ENCODE peak calls at places on chromosome 14, in six cellular contexts. Q is lower leg skin, A is esophagus squamous epithelium, X is GM20000, H is IMR-90, M is upper lobe of right lung. L is an unnamed sample.

GRCh38 chr14:74765721-74766120 is 2.6 kb downstream of the YLPM1 start:
- DNase-seq in Q (no peak), A (no peak), X (no peak), H (no peak), M (no peak), L (no peak)

GRCh38 chr14:57136669-57137068 is 132.0 kb downstream of the EXOC5 start:
- DNase-seq in Q (no peak), A (no peak), X (no peak), H (no peak), M (no peak), L (no peak)

GRCh38 chr14:55976619-55977018 is 141.6 kb upstream of the PELI2 start:
- DNase-seq in Q (no peak), A (no peak), X (no peak), H (no peak), M (no peak), L (no peak)

GRCh38 chr14:91947196-91948184 is at the start of gene FBLN5:
- DNase-seq in Q (peak), A (no peak), X (no peak), H (peak), M (peak), L (no peak)

GRCh38 chr14:68210729-68211299 is 391.2 kb downstream of the RAD51B start:
- DNase-seq in Q (no peak), A (no peak), X (peak), H (peak), M (no peak), L (no peak)

GRCh38 chr14:95156765-95157194 is 549 bp downstream of the DICER1 start:
- DNase-seq in Q (peak), A (no peak), X (peak), H (peak), M (peak), L (no peak)

GRCh38 chr14:72962829-72963312 is 36.6 kb downstream of the DCAF4 start:
- DNase-seq in Q (no peak), A (no peak), X (no peak), H (peak), M (no peak), L (no peak)

GRCh38 chr14:76769636-76770292 is 8.5 kb downstream of the VASH1 start:
- DNase-seq in Q (no peak), A (no peak), X (no peak), H (no peak), M (no peak), L (peak)

GRCh38 chr14:100810435-100810834 is 15.5 kb upstream of the MEG3 start:
- DNase-seq in Q (no peak), A (no peak), X (no peak), H (no peak), M (no peak), L (no peak)

GRCh38 chr14:42470427-42470719 is 863.7 kb downstream of the LRFN5 start:
- DNase-seq in Q (no peak), A (no peak), X (no peak), H (no peak), M (no peak), L (no peak)

GRCh38 chr14:69625299-69626131 is 14.1 kb downstream of the SUSD6 start:
- DNase-seq in Q (peak), A (no peak), X (peak), H (peak), M (peak), L (peak)

GRCh38 chr14:51604078-51604477 is 47.6 kb upstream of the FRMD6 start:
- DNase-seq in Q (no peak), A (no peak), X (no peak), H (peak), M (no peak), L (no peak)

GRCh38 chr14:97185186-97185585 is 388.0 kb downstream of the VRK1 start:
- DNase-seq in Q (no peak), A (no peak), X (no peak), H (no peak), M (no peak), L (no peak)

GRCh38 chr14:30977752-30978151 is 47.7 kb upstream of the AP4S1 start:
- DNase-seq in Q (no peak), A (no peak), X (no peak), H (no peak), M (no peak), L (no peak)

GRCh38 chr14:105737504-105738246 is 211.3 kb downstream of the TMEM121 start:
- DNase-seq in Q (peak), A (no peak), X (no peak), H (no peak), M (no peak), L (no peak)

GRCh38 chr14:106564058-106564643 is 1037.8 kb downstream of the TMEM121 start:
- DNase-seq in Q (no peak), A (no peak), X (peak), H (no peak), M (peak), L (no peak)

GRCh38 chr14:49677643-49678042 is 10.4 kb downstream of the POLE2 start:
- DNase-seq in Q (no peak), A (no peak), X (no peak), H (no peak), M (no peak), L (no peak)
- TF ChIP-seq CTCF in Q (no peak), A (no peak), X (no peak), H (no peak), M (no peak), L (peak)

DNA sequence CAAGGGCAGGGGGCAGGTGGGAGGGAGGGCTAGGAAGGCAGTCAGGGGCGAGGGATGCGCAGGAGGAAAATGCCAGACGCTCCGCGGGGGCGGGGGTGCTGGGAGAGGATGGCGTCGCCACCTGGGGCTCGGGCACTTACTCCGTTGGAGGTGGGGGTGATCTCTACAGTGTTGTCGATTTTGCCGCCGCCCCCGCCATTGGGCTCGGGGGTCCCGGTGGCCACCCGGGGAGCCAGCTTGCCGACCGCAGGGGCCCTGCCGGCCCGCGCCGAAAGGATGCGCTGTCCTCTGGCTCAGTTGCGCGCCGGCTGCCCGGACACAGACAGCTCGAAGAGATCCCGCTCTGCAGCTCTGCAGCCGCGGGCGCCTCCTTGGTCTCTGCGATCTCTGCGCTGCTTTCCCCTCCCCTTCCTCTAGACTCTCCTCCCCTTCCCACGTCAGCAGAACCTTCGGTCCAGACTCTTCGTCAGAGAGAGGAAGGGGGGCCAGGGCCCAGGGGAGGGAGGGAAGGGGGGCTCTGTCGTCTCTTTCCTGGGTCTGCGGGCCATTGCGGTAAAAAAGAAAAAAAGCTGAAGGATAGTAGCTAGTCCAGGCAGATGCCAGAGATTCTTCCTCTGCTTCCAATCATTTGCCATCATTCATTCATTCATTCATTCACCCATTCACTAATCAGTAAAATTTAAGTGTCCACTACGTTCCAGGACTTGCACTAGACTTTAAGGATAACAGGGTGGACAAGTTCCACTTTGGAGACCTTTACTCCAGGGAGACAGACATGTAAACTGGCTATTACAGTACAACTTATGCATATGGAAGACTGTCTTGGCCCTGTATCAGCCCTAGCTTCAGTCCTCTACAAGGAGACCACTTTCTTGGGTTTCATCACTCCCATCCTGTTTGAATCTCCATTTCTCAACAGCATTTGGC is at the start of gene SLC22A17:
- DNase-seq in Q (peak), A (no peak), X (no peak), H (peak), M (peak), L (no peak)
- TF ChIP-seq CTCF in Q (no peak), A (no peak), X (no peak), H (peak), M (no peak), L (peak)

GRCh38 chr14:24818054-24818822 is 184.2 kb upstream of the GZMB start:
- DNase-seq in Q (no peak), A (no peak), X (no peak), H (no peak), M (no peak), L (no peak)
- TF ChIP-seq CTCF in Q (no peak), A (no peak), X (no peak), H (no peak), M (no peak), L (peak)

GRCh38 chr14:103607039-103607668 is 21.9 kb upstream of the KLC1 start:
- DNase-seq in Q (peak), A (no peak), X (peak), H (peak), M (peak), L (no peak)
- TF ChIP-seq CTCF in Q (no peak), A (peak), X (no peak), H (peak), M (peak), L (peak)

GRCh38 chr14:35405304-35405996 is 901 bp upstream of the NFKBIA start:
- DNase-seq in Q (no peak), A (no peak), X (no peak), H (no peak), M (peak), L (no peak)
- TF ChIP-seq CTCF in Q (no peak), A (no peak), X (no peak), H (no peak), M (no peak), L (no peak)

GRCh38 chr14:104239185-104239775 is 100.9 kb downstream of the KIF26A start:
- DNase-seq in Q (peak), A (no peak), X (no peak), H (no peak), M (no peak), L (peak)

GRCh38 chr14:104237651-104238423 is 99.5 kb downstream of the KIF26A start:
- DNase-seq in Q (peak), A (no peak), X (no peak), H (no peak), M (no peak), L (peak)

GRCh38 chr14:104240426-104241157 is 102.2 kb downstream of the KIF26A start:
- DNase-seq in Q (no peak), A (no peak), X (no peak), H (no peak), M (no peak), L (no peak)

GRCh38 chr14:104239866-104240301 is 101.5 kb downstream of the KIF26A start:
- DNase-seq in Q (peak), A (no peak), X (no peak), H (no peak), M (no peak), L (peak)

DNA sequence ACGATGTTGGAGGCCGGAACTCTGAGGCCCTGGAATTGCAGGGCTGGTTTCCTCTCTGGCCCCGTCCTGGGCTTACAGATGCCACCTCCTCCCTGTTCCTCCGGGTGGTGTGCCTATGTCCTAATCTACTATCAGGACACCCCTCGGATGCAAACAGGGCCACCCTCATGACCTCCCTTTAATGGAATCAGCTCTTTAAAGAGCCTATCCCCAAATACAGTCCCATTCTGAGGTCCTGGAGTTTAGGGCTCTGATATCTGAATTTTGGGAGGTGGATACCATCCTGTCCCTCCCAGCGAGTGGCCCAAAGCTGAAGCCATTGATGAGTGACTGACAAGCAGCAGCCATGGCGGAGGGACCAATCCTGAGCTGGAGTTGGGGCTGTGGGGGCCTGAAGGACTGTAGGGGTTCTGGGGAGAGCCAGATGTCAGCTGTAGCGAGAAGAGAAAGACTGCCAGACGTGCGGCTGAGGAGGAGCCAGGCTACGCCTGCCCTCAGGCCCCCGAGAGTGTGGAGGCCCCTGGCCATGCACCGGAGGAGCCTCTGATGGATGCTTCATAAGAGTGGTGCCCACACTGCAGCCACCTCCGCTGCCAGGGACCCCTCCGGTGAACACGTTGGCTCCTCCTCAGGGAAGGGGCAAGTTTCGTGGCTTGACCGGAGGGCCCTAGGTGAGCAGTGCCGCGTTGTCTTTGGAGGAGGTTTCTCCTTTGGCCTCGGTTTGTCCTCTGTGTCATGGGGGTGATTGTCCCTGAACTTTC is 100.2 kb downstream of the KIF26A start:
- DNase-seq in Q (peak), A (no peak), X (no peak), H (no peak), M (no peak), L (peak)
- TF ChIP-seq CTCF in Q (no peak), A (no peak), X (no peak), H (no peak), M (no peak), L (no peak)

GRCh38 chr14:90293766-90294471 is 37.6 kb downstream of the PSMC1 start:
- DNase-seq in Q (peak), A (no peak), X (no peak), H (peak), M (no peak), L (no peak)

GRCh38 chr14:90298230-90298629 is 33.5 kb downstream of the NRDE2 start:
- DNase-seq in Q (no peak), A (no peak), X (no peak), H (no peak), M (no peak), L (no peak)

GRCh38 chr14:90294872-90295271 is 36.9 kb downstream of the NRDE2 start:
- DNase-seq in Q (no peak), A (no peak), X (no peak), H (no peak), M (no peak), L (no peak)

GRCh38 chr14:90299408-90299807 is 32.3 kb downstream of the NRDE2 start:
- DNase-seq in Q (no peak), A (no peak), X (no peak), H (no peak), M (no peak), L (no peak)

GRCh38 chr14:90295870-90296516 is 35.7 kb downstream of the NRDE2 start:
- DNase-seq in Q (peak), A (no peak), X (no peak), H (peak), M (no peak), L (no peak)
- TF ChIP-seq CTCF in Q (no peak), A (no peak), X (no peak), H (no peak), M (no peak), L (no peak)